ENCODE peak calls at places on chromosomes 7 and 10, in four cellular contexts. One of them, this sample, is unnamed.

GRCh38 chr10:63393050-63393449 is 72.7 kb downstream of the JMJD1C start:
- DNase-seq in heart left ventricle: no peak
- DNase-seq in testis: no peak
- DNase-seq in A549: no peak
- DNase-seq in this sample: no peak

GRCh38 chr10:58647770-58648169 is 135.1 kb downstream of the BICC1 start:
- DNase-seq in heart left ventricle: no peak
- DNase-seq in testis: no peak
- DNase-seq in A549: no peak
- DNase-seq in this sample: no peak

GRCh38 chr7:91046322-91047088 is 217.7 kb upstream of the FZD1 start:
- DNase-seq in heart left ventricle: no peak
- DNase-seq in testis: no peak
- DNase-seq in A549: no peak
- DNase-seq in this sample: no peak

GRCh38 chr7:129607471-129608120 is 3.9 kb upstream of the NRF1 start:
- DNase-seq in heart left ventricle: no peak
- DNase-seq in testis: peak; percentile 59
- DNase-seq in A549: peak; percentile 63
- DNase-seq in this sample: no peak

GRCh38 chr7:42915356-42915755 is 3.5 kb upstream of the C7orf25 start:
- DNase-seq in heart left ventricle: no peak
- DNase-seq in testis: no peak
- DNase-seq in A549: no peak
- DNase-seq in this sample: no peak

GRCh38 chr10:47379901-47380300 is 4.2 kb downstream of the ZNF488 start:
- DNase-seq in heart left ventricle: peak; percentile 8
- DNase-seq in testis: no peak
- DNase-seq in A549: no peak
- DNase-seq in this sample: peak; percentile 22

GRCh38 chr10:97273700-97274099 is 18.7 kb downstream of the ARHGAP19 start:
- DNase-seq in heart left ventricle: no peak
- DNase-seq in testis: no peak
- DNase-seq in A549: no peak
- DNase-seq in this sample: no peak

GRCh38 chr10:23096814-23097549 is 1.6 kb downstream of the MSRB2 start:
- DNase-seq in heart left ventricle: no peak
- DNase-seq in testis: no peak
- DNase-seq in A549: no peak
- DNase-seq in this sample: no peak

GRCh38 chr7:118969370-118969769 is 744.9 kb downstream of the ANKRD7 start:
- DNase-seq in heart left ventricle: no peak
- DNase-seq in testis: no peak
- DNase-seq in A549: no peak
- DNase-seq in this sample: no peak

GRCh38 chr7:134789967-134790685 is 10.7 kb downstream of the CALD1 start:
- DNase-seq in heart left ventricle: peak; percentile 44
- DNase-seq in testis: peak; percentile 18
- DNase-seq in A549: no peak
- DNase-seq in this sample: no peak

GRCh38 chr10:71221586-71222202 is 9.3 kb downstream of the UNC5B start:
- DNase-seq in heart left ventricle: no peak
- DNase-seq in testis: no peak
- DNase-seq in A549: no peak
- DNase-seq in this sample: no peak

GRCh38 chr7:2716906-2717292 is 28.9 kb downstream of the AMZ1 start:
- DNase-seq in heart left ventricle: no peak
- DNase-seq in testis: no peak
- DNase-seq in A549: no peak
- DNase-seq in this sample: no peak

GRCh38 chr7:18241543-18242231 is 214.0 kb upstream of the PRPS1L1 start:
- DNase-seq in heart left ventricle: no peak
- DNase-seq in testis: no peak
- DNase-seq in A549: no peak
- DNase-seq in this sample: no peak

GRCh38 chr10:14758994-14759664 is 15.6 kb downstream of the FAM107B start:
- DNase-seq in heart left ventricle: no peak
- DNase-seq in testis: no peak
- DNase-seq in A549: peak; percentile 32
- DNase-seq in this sample: peak; percentile 70

GRCh38 chr10:133411523-133412380 is 12.7 kb downstream of the SPRN start:
- DNase-seq in heart left ventricle: no peak
- DNase-seq in testis: no peak
- DNase-seq in A549: no peak
- DNase-seq in this sample: no peak

GRCh38 chr10:23438547-23439451 is at the start of gene OTUD1:
- DNase-seq in heart left ventricle: peak; percentile 97
- DNase-seq in testis: peak; percentile 98
- DNase-seq in A549: peak; percentile 91
- DNase-seq in this sample: peak; percentile 98

GRCh38 chr10:124738441-124738840 is 5.7 kb downstream of the FAM53B start:
- DNase-seq in heart left ventricle: no peak
- DNase-seq in testis: no peak
- DNase-seq in A549: no peak
- DNase-seq in this sample: no peak

GRCh38 chr10:85491652-85492051 is 874.9 kb downstream of the GRID1 start:
- DNase-seq in heart left ventricle: no peak
- DNase-seq in testis: no peak
- DNase-seq in A549: no peak
- DNase-seq in this sample: no peak

GRCh38 chr7:31336202-31337035 is 4.1 kb downstream of the NEUROD6 start:
- DNase-seq in heart left ventricle: no peak
- DNase-seq in testis: no peak
- DNase-seq in A549: no peak
- DNase-seq in this sample: no peak

GRCh38 chr7:102829075-102829474 is 80.3 kb downstream of the FAM185A start:
- DNase-seq in heart left ventricle: no peak
- DNase-seq in testis: no peak
- DNase-seq in A549: no peak
- DNase-seq in this sample: no peak
- TF ChIP-seq POLR2A in heart left ventricle: no peak
- TF ChIP-seq POLR2A in testis: no peak
- TF ChIP-seq POLR2A in A549: no peak
- TF ChIP-seq POLR2A in this sample: no peak

GRCh38 chr7:74272305-74273038 is 16.7 kb upstream of the CLIP2 start:
- DNase-seq in heart left ventricle: peak; percentile 82
- DNase-seq in testis: peak; percentile 32
- DNase-seq in A549: peak; percentile 54
- DNase-seq in this sample: peak; percentile 45
- TF ChIP-seq POLR2A in heart left ventricle: no peak
- TF ChIP-seq POLR2A in testis: no peak
- TF ChIP-seq POLR2A in A549: no peak
- TF ChIP-seq POLR2A in this sample: no peak

GRCh38 chr10:11177926-11178453 is 160.3 kb downstream of the CELF2 start:
- DNase-seq in heart left ventricle: no peak
- DNase-seq in testis: no peak
- DNase-seq in A549: no peak
- DNase-seq in this sample: no peak
- TF ChIP-seq POLR2A in heart left ventricle: no peak
- TF ChIP-seq POLR2A in testis: no peak
- TF ChIP-seq POLR2A in A549: no peak
- TF ChIP-seq POLR2A in this sample: no peak

GRCh38 chr7:101121996-101122932 is 4.6 kb upstream of the SERPINE1 start:
- DNase-seq in heart left ventricle: peak; percentile 84
- DNase-seq in testis: peak; percentile 86
- DNase-seq in A549: peak; percentile 95
- DNase-seq in this sample: peak; percentile 40
- TF ChIP-seq POLR2A in heart left ventricle: no peak
- TF ChIP-seq POLR2A in testis: no peak
- TF ChIP-seq POLR2A in A549: peak; percentile 17
- TF ChIP-seq POLR2A in this sample: no peak

GRCh38 chr10:89644691-89644966 is 413 bp downstream of the PANK1 start:
- DNase-seq in heart left ventricle: peak; percentile 45
- DNase-seq in testis: peak; percentile 41
- DNase-seq in A549: no peak
- DNase-seq in this sample: no peak
- TF ChIP-seq POLR2A in heart left ventricle: no peak
- TF ChIP-seq POLR2A in testis: no peak
- TF ChIP-seq POLR2A in A549: no peak
- TF ChIP-seq POLR2A in this sample: no peak

GRCh38 chr10:6164271-6165095 is 38.2 kb upstream of the PFKFB3 start:
- DNase-seq in heart left ventricle: no peak
- DNase-seq in testis: peak; percentile 73
- DNase-seq in A549: no peak
- DNase-seq in this sample: no peak
- TF ChIP-seq POLR2A in heart left ventricle: no peak
- TF ChIP-seq POLR2A in testis: no peak
- TF ChIP-seq POLR2A in A549: no peak
- TF ChIP-seq POLR2A in this sample: no peak

GRCh38 chr7:47451851-47452205 is 130.1 kb downstream of the TNS3 start:
- DNase-seq in heart left ventricle: no peak
- DNase-seq in testis: no peak
- DNase-seq in A549: no peak
- DNase-seq in this sample: no peak
- TF ChIP-seq POLR2A in heart left ventricle: no peak
- TF ChIP-seq POLR2A in testis: no peak
- TF ChIP-seq POLR2A in A549: no peak
- TF ChIP-seq POLR2A in this sample: no peak

GRCh38 chr10:119205926-119206602 is 1.3 kb upstream of the GRK5 start:
- DNase-seq in heart left ventricle: peak; percentile 85
- DNase-seq in testis: peak; percentile 68
- DNase-seq in A549: peak; percentile 69
- DNase-seq in this sample: peak; percentile 59

GRCh38 chr10:119207367-119207668 is at the start of gene GRK5:
- DNase-seq in heart left ventricle: peak; percentile 95
- DNase-seq in testis: peak; percentile 94
- DNase-seq in A549: peak; percentile 96
- DNase-seq in this sample: peak; percentile 96

GRCh38 chr10:119208553-119208940 is 1.2 kb downstream of the GRK5 start:
- DNase-seq in heart left ventricle: no peak
- DNase-seq in testis: no peak
- DNase-seq in A549: no peak
- DNase-seq in this sample: no peak

GRCh38 chr10:119207713-119208552 is 562 bp downstream of the GRK5 start:
- DNase-seq in heart left ventricle: peak; percentile 65
- DNase-seq in testis: peak; percentile 53
- DNase-seq in A549: peak; percentile 48
- DNase-seq in this sample: peak; percentile 50

GRCh38 chr10:119206603-119207366 is 586 bp upstream of the GRK5 start:
- DNase-seq in heart left ventricle: peak; percentile 82
- DNase-seq in testis: peak; percentile 73
- DNase-seq in A549: peak; percentile 59
- DNase-seq in this sample: peak; percentile 76
- TF ChIP-seq POLR2A in heart left ventricle: no peak
- TF ChIP-seq POLR2A in testis: no peak
- TF ChIP-seq POLR2A in A549: peak; percentile 38
- TF ChIP-seq POLR2A in this sample: no peak

GRCh38 chr10:110258542-110258941 is 46.2 kb downstream of the SMNDC1 start:
- DNase-seq in heart left ventricle: no peak
- DNase-seq in testis: no peak
- DNase-seq in A549: no peak
- DNase-seq in this sample: no peak
- TF ChIP-seq POLR2A in heart left ventricle: no peak
- TF ChIP-seq POLR2A in testis: no peak
- TF ChIP-seq POLR2A in A549: no peak
- TF ChIP-seq POLR2A in this sample: no peak